ENCODE peak calls at places on chromosomes 1 and 21, in five cellular contexts. W is MM.1S, S is lower lobe of right lung, E is stomach, I is adrenal gland. A is an unnamed sample.

GRCh38 chr1:246875041-246876026 is 56.4 kb downstream of the AHCTF1 start:
- DNase-seq in W (no peak), S (no peak), E (no peak), I (no peak), A (no peak)

GRCh38 chr1:225737179-225737578 is 40.4 kb upstream of the SRP9 start:
- DNase-seq in W (no peak), S (no peak), E (no peak), I (peak; percentile 40), A (no peak)

GRCh38 chr21:41758550-41758949 is 8.3 kb downstream of the RIPK4 start:
- DNase-seq in W (no peak), S (no peak), E (peak; percentile 54), I (no peak), A (peak; percentile 44)

GRCh38 chr1:24118410-24119242 is 6.7 kb upstream of the MYOM3 start:
- DNase-seq in W (no peak), S (peak; percentile 19), E (no peak), I (no peak), A (no peak)

GRCh38 chr1:109739738-109740614 is 862 bp downstream of the GSTM3 start:
- DNase-seq in W (peak; percentile 23), S (peak; percentile 83), E (peak; percentile 87), I (peak; percentile 77), A (peak; percentile 19)

GRCh38 chr1:162003825-162004205 is 19.9 kb downstream of the OLFML2B start:
- DNase-seq in W (peak; percentile 9), S (no peak), E (no peak), I (peak; percentile 48), A (no peak)

GRCh38 chr1:24748191-24749121 is 3.2 kb downstream of the CLIC4 start:
- DNase-seq in W (peak; percentile 86), S (no peak), E (no peak), I (no peak), A (no peak)

GRCh38 chr1:68173283-68174172 is 58.8 kb downstream of the WLS start:
- DNase-seq in W (peak; percentile 55), S (no peak), E (no peak), I (no peak), A (peak; percentile 10)

GRCh38 chr1:237640011-237640671 is 250.6 kb downstream of the ZP4 start:
- DNase-seq in W (no peak), S (no peak), E (no peak), I (no peak), A (no peak)

GRCh38 chr21:41847066-41847804 is 31.9 kb downstream of the PRDM15 start:
- DNase-seq in W (no peak), S (no peak), E (no peak), I (no peak), A (no peak)

GRCh38 chr1:33655496-33655895 is 183.1 kb downstream of the ZSCAN20 start:
- DNase-seq in W (no peak), S (no peak), E (peak; percentile 61), I (no peak), A (no peak)

GRCh38 chr1:70222716-70223235 is 1.6 kb downstream of the SRSF11 start:
- DNase-seq in W (peak; percentile 3), S (no peak), E (no peak), I (no peak), A (no peak)

GRCh38 chr1:41860214-41860613 is 58.5 kb downstream of the HIVEP3 start:
- DNase-seq in W (no peak), S (no peak), E (no peak), I (no peak), A (no peak)

GRCh38 chr1:216210081-216210480 is 213.2 kb downstream of the USH2A start:
- DNase-seq in W (no peak), S (no peak), E (no peak), I (peak; percentile 2), A (no peak)

GRCh38 chr1:77370161-77370560 is 88.3 kb downstream of the AK5 start:
- DNase-seq in W (no peak), S (no peak), E (no peak), I (no peak), A (no peak)

GRCh38 chr1:93715529-93716126 is 34.0 kb upstream of the BCAR3 start:
- DNase-seq in W (no peak), S (no peak), E (no peak), I (peak; percentile 73), A (no peak)

GRCh38 chr1:170619167-170620030 is 44.5 kb upstream of the PRRX1 start:
- DNase-seq in W (peak; percentile 2), S (no peak), E (no peak), I (no peak), A (no peak)

GRCh38 chr1:47738560-47739182 is 258.5 kb downstream of the TRABD2B start:
- DNase-seq in W (no peak), S (no peak), E (peak; percentile 56), I (peak; percentile 62), A (no peak)

GRCh38 chr1:27562021-27562420 is 41.9 kb downstream of the AHDC1 start:
- DNase-seq in W (no peak), S (no peak), E (no peak), I (no peak), A (no peak)

GRCh38 chr1:116123837-116124533 is 12.8 kb downstream of the MAB21L3 start:
- DNase-seq in W (no peak), S (no peak), E (no peak), I (no peak), A (peak; percentile 80)

GRCh38 chr1:90809093-90809492 is 92.0 kb upstream of the BARHL2 start:
- DNase-seq in W (no peak), S (no peak), E (no peak), I (no peak), A (no peak)

GRCh38 chr1:217333939-217334338 is 297.0 kb downstream of the GPATCH2 start:
- DNase-seq in W (peak; percentile 29), S (no peak), E (no peak), I (peak; percentile 9), A (no peak)

GRCh38 chr1:64536217-64536835 is 66.4 kb downstream of the CACHD1 start:
- DNase-seq in W (no peak), S (no peak), E (no peak), I (no peak), A (peak; percentile 88)

GRCh38 chr1:25731148-25731547 is 68.8 kb upstream of the SELENON start:
- DNase-seq in W (no peak), S (no peak), E (no peak), I (no peak), A (no peak)

GRCh38 chr1:111454859-111455641 is 5.8 kb downstream of the ATP5PB start:
- DNase-seq in W (no peak), S (no peak), E (no peak), I (no peak), A (no peak)

GRCh38 chr1:241847796-241848668 is at the start of gene EXO1:
- DNase-seq in W (peak; percentile 96), S (peak; percentile 93), E (peak; percentile 86), I (peak; percentile 91), A (peak; percentile 73)

GRCh38 chr1:241848680-241849344 is 808 bp downstream of the EXO1 start:
- DNase-seq in W (no peak), S (no peak), E (no peak), I (no peak), A (no peak)

GRCh38 chr1:241847540-241847795 is 536 bp upstream of the EXO1 start:
- DNase-seq in W (no peak), S (no peak), E (no peak), I (no peak), A (no peak)

GRCh38 chr1:241846862-241847539 is 1.0 kb upstream of the EXO1 start:
- DNase-seq in W (no peak), S (no peak), E (no peak), I (no peak), A (no peak)

GRCh38 chr1:241849345-241849695 is 1.3 kb downstream of the EXO1 start:
- DNase-seq in W (peak; percentile 58), S (no peak), E (no peak), I (no peak), A (no peak)
- H3K4me3 ChIP-seq in W (peak overlapping the region; percentile 98), S (no peak overlapping the region), E (no peak overlapping the region), I (no peak overlapping the region), A (peak overlapping the region; percentile 78)

GRCh38 chr1:8598060-8598724 is 219.2 kb downstream of the RERE start:
- DNase-seq in W (no peak), S (no peak), E (peak; percentile 50), I (peak; percentile 31), A (no peak)
- TF ChIP-seq CTCF in W (no peak), S (peak; percentile 37), E (peak; percentile 30), I (no peak), A (peak; percentile 58)

GRCh38 chr1:155993595-155993994 is 15.2 kb upstream of the ARHGEF2 start:
- DNase-seq in W (no peak), S (no peak), E (no peak), I (no peak), A (no peak)

GRCh38 chr1:155989242-155989991 is 11.1 kb upstream of the ARHGEF2 start:
- DNase-seq in W (peak; percentile 80), S (peak; percentile 82), E (peak; percentile 79), I (peak; percentile 76), A (no peak)

GRCh38 chr1:155984341-155984740 is 6.0 kb upstream of the ARHGEF2 start:
- DNase-seq in W (no peak), S (no peak), E (no peak), I (no peak), A (no peak)

GRCh38 chr1:155990340-155990739 is 12.0 kb upstream of the ARHGEF2 start:
- DNase-seq in W (no peak), S (no peak), E (no peak), I (no peak), A (no peak)

GRCh38 chr1:155989992-155990325 is 11.6 kb upstream of the ARHGEF2 start:
- DNase-seq in W (no peak), S (no peak), E (no peak), I (peak; percentile 47), A (no peak)
- H3K4me3 ChIP-seq in W (no peak overlapping the region), S (no peak overlapping the region), E (no peak overlapping the region), I (no peak overlapping the region), A (no peak overlapping the region)

DNA sequence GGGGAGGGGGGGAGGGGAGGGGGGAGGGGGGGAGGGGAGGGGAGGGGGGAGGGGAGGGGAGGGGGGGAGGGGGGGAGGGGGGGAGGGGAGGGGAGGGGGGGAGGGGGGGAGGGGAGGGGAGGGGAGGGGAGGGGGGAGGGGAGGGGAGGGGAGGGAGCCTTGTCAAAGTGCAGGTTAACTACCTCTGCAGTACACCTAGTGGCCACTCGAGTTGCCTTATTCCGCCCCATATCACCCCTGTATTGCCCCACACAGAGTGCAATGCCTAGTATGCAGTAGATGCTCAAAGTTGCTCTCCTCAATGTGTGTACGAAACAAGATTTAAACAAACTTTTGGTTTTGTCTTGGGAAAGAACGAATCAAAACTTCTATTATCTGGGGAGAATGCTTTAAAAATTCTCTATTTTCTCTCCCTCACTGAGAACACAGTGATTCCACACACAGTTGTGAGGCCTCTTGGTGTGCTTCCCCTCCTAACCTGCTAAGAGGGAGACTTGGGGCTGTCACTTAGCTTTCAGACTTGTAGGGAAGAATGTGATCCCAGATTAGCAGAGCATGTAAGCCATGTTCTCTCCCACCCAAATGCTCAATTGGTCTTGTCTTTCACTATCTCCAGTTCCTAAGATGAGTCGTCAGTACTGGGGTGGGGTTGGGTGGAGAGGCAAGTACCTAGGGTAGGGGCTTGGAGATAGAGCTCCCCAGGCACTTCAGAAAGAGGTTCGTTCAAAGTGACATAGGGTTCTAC is 79.7 kb upstream of the MAP10 start:
- DNase-seq in W (no peak), S (no peak), E (no peak), I (no peak), A (no peak)
- TF ChIP-seq CTCF in W (no peak), S (no peak), E (no peak), I (no peak), A (no peak)

GRCh38 chr1:5428391-5428790 is 563.8 kb downstream of the NPHP4 start:
- DNase-seq in W (no peak), S (no peak), E (no peak), I (no peak), A (no peak)
- H3K4me3 ChIP-seq in W (no peak overlapping the region), S (no peak overlapping the region), E (no peak overlapping the region), I (no peak overlapping the region), A (no peak overlapping the region)

A was measured in LNCaP clone FGC.